ENCODE peak calls at places on chromosomes 6 and 20, in four cellular contexts. K, A, H and E are unnamed samples.

GRCh38 chr6:42451146-42451594 is 556 bp downstream of the TRERF1 start:
- DNase-seq in K (no peak), A (no peak), H (no peak), E (no peak)

GRCh38 chr6:148343383-148343782 is 745 bp downstream of the SASH1 start:
- DNase-seq in K (no peak), A (no peak), H (no peak), E (no peak)

GRCh38 chr6:168649209-168649608 is 208.2 kb downstream of the SMOC2 start:
- DNase-seq in K (no peak), A (no peak), H (no peak), E (no peak)

GRCh38 chr6:28789553-28790083 is 134.2 kb downstream of the TRIM27 start:
- DNase-seq in K (peak), A (no peak), H (peak), E (no peak)

GRCh38 chr20:17177341-17177740 is 49.5 kb upstream of the PCSK2 start:
- DNase-seq in K (no peak), A (no peak), H (no peak), E (no peak)

GRCh38 chr20:60446273-60447111 is 488.3 kb downstream of the CDH26 start:
- DNase-seq in K (no peak), A (no peak), H (no peak), E (no peak)

GRCh38 chr6:126529605-126530004 is 189.7 kb downstream of the CENPW start:
- DNase-seq in K (no peak), A (no peak), H (no peak), E (no peak)

GRCh38 chr6:170371091-170371490 is 64.5 kb downstream of the FAM120B start:
- DNase-seq in K (no peak), A (no peak), H (no peak), E (no peak)

GRCh38 chr20:36854343-36855240 is 21.3 kb upstream of the TLDC2 start:
- DNase-seq in K (no peak), A (no peak), H (peak), E (no peak)

GRCh38 chr20:35225319-35226125 is 968 bp upstream of the MMP24 start:
- DNase-seq in K (no peak), A (no peak), H (no peak), E (no peak)
- TF ChIP-seq EZH2 in K (peak), A (no peak), H (no peak), E (no peak)

DNA sequence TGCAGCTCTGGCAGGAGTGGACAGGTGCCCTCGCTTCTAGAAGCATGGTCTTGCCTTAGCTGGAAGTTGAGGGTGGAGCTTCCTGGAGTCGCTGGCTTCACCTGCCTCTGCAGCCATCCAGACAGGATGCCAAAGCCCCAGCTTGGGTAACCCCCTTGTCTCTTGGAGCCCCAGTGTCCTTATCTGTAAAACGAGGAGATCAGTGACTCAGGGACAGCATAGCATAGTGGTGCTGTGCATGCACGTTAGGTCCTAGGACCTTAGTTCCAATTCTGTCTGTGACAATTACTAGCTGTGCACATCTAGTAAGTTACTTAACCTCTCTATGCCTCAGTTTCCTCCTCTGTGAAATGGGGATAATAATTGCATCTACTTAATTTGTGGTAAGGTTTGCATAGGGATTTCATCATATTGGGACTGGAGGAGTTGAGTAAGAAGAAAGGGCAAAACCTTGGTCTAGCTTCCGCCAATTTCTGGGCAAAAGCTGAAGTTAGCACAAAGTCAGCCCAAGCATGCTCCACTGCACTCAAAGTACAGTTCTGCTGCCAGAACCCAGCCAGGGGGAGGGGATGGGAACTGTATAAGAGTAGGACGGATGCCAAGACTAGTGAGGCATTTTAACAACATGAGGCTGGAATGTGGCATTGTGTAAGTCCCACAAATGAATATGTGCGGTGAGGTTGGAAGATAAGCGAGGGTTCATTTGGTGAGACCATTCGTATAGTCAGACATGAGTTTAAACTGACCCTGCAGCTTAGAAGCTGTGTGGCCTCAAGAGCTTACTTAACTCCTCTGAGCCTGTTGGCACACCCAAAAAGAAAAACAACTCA is 24.5 kb downstream of the TOX2 start:
- DNase-seq in K (peak), A (no peak), H (no peak), E (no peak)
- TF ChIP-seq CHD2 in K (no peak), A (no peak), H (no peak), E (no peak)

DNA sequence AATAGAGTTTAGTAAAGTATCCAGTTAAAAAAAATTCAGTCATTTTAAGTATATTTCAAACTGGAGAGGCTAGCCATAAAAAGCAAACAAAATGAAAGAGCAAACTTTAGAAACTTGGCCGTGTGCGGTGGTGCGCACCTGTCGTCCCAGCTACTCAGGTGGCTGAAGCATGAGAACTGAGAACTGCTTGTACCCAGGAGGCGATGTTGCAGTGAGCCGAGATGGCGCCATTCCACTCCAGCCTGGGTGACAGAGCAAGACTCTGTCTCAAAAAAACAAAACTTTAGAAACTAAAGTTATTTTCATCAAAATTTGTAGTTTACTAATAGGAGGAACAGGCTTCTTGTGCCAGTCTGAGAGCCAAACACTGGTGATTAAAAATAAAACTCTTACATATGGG is 100.2 kb upstream of the POPDC3 start:
- DNase-seq in K (no peak), A (no peak), H (no peak), E (no peak)
- TF ChIP-seq CREB1 in K (no peak), A (no peak), H (no peak), E (no peak)

GRCh38 chr20:21202284-21202683 is 76.4 kb downstream of the KIZ start:
- DNase-seq in K (peak), A (no peak), H (no peak), E (no peak)
- TF ChIP-seq EZH2 in K (no peak), A (no peak), H (no peak), E (no peak)

GRCh38 chr20:25507385-25508082 is 77.8 kb downstream of the NINL start:
- DNase-seq in K (peak), A (no peak), H (no peak), E (no peak)

GRCh38 chr20:25510721-25511120 is 74.6 kb downstream of the NINL start:
- DNase-seq in K (no peak), A (no peak), H (no peak), E (no peak)

GRCh38 chr20:25510202-25510601 is 75.1 kb downstream of the NINL start:
- DNase-seq in K (no peak), A (no peak), H (no peak), E (no peak)

GRCh38 chr20:25509084-25509483 is 76.2 kb downstream of the NINL start:
- DNase-seq in K (no peak), A (no peak), H (no peak), E (no peak)

DNA sequence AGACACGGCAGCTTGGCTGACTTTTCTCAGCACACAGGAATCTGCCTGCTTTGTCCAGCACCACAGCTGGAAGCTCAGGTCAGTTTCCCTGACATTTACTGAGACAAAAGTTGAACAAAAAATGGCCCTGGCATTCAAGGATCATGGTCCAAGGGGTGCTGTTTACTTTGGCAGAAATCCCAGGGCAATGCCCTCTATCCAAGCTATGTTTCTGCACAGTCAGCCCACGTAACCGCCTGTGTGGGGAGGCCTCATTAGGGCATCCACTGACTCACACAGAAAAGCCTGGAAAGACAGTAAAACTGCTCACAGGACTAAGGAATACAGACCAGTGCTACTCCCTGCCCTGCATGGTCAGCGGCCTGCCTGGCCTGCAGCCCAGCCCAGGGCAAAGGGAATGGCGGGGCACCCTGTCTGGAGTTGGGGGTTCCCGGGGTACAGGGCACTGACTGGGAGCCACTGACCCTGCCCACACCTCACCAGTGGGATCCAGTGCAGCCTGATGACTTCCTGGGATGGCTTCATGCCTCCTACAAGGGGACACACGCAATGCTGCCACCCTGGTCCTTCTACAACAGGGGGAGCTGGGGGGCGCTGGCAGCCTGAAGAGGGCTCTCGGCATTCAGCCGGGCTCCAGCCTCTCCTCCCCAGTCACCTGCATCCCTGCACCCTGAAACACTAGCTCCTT is 77.1 kb downstream of the NINL start:
- DNase-seq in K (peak), A (no peak), H (no peak), E (no peak)
- TF ChIP-seq CHD2 in K (no peak), A (no peak), H (no peak), E (no peak)

GRCh38 chr6:16544521-16544920 is 216.7 kb downstream of the ATXN1 start:
- DNase-seq in K (no peak), A (no peak), H (no peak), E (no peak)

GRCh38 chr6:16543491-16543890 is 217.8 kb downstream of the ATXN1 start:
- DNase-seq in K (no peak), A (no peak), H (no peak), E (no peak)

GRCh38 chr6:16546851-16547250 is 214.4 kb downstream of the ATXN1 start:
- DNase-seq in K (no peak), A (no peak), H (no peak), E (no peak)

GRCh38 chr6:16545382-16545781 is 215.9 kb downstream of the ATXN1 start:
- DNase-seq in K (no peak), A (no peak), H (no peak), E (no peak)

GRCh38 chr6:16544006-16544405 is 217.3 kb downstream of the ATXN1 start:
- DNase-seq in K (no peak), A (no peak), H (no peak), E (no peak)
- TF ChIP-seq CREB1 in K (no peak), A (no peak), H (no peak), E (no peak)

GRCh38 chr6:44229376-44230033 is 6.1 kb downstream of the SLC29A1 start:
- DNase-seq in K (no peak), A (no peak), H (no peak), E (no peak)

GRCh38 chr6:44228433-44228832 is 5.0 kb downstream of the SLC29A1 start:
- DNase-seq in K (no peak), A (no peak), H (no peak), E (no peak)

GRCh38 chr6:44228031-44228430 is 4.6 kb downstream of the SLC29A1 start:
- DNase-seq in K (no peak), A (no peak), H (no peak), E (no peak)

GRCh38 chr6:44228836-44229235 is 5.4 kb downstream of the SLC29A1 start:
- DNase-seq in K (no peak), A (no peak), H (no peak), E (no peak)

GRCh38 chr6:44230034-44230675 is 6.8 kb downstream of the SLC29A1 start:
- DNase-seq in K (no peak), A (no peak), H (no peak), E (no peak)
- TF ChIP-seq EZH2 in K (no peak), A (no peak), H (no peak), E (no peak)